ENCODE peak calls at places on chromosomes 6 and 20, in seven cellular contexts. O is naive B cell; X is NCI-H1436; S is stimulated activated CD8-positive, alpha-beta memory T cell treated with anti-CD3 and anti-CD28 coated beads, Interleukin-2, amount 100 ng/mL, for 1 hour; M is stimulated activated CD4-positive, alpha-beta T cell treated with anti-CD3 and anti-CD28 coated beads, Interleukin-15, amount 100 ng/mL, for 24 hours; I is nucleus accumbens; C is putamen. Y is an unnamed sample.
A peak's percentile ranks its signal among the peaks of the same experiment; 100 is the strongest.

GRCh38 chr20:54875307-54875706 is 399.9 kb downstream of the DOK5 start:
- DNase-seq in C (no peak), O (no peak), X (no peak), S (no peak), M (no peak), I (no peak), Y (no peak)

GRCh38 chr6:32825966-32826365 is 9.2 kb upstream of the HLA-DOB start:
- DNase-seq in M (no peak), I (no peak), X (no peak), S (no peak), O (no peak), C (peak; percentile 19), Y (no peak)

GRCh38 chr20:51426879-51427624 is 115.5 kb downstream of the NFATC2 start:
- DNase-seq in X (no peak), M (no peak), S (no peak), I (no peak), C (no peak), O (no peak), Y (no peak)

GRCh38 chr6:135722182-135722581 is 129.3 kb upstream of the PDE7B start:
- DNase-seq in C (no peak), X (no peak), I (no peak), S (no peak), O (no peak), M (no peak), Y (no peak)

GRCh38 chr20:35463455-35464300 is 8.3 kb downstream of the CEP250 start:
- DNase-seq in S (peak; percentile 14), M (peak; percentile 65), O (peak; percentile 61), C (peak; percentile 73), I (peak; percentile 33), X (peak; percentile 70), Y (no peak)

GRCh38 chr6:99184696-99185095 is 164.8 kb downstream of the FAXC start:
- DNase-seq in I (no peak), X (no peak), O (no peak), M (no peak), S (no peak), C (no peak), Y (no peak)

GRCh38 chr20:61684583-61685235 is 381.0 kb downstream of the TAF4 start:
- DNase-seq in X (no peak), I (no peak), M (no peak), S (no peak), O (no peak), C (no peak), Y (no peak)

GRCh38 chr6:41811095-41811494 is 23.6 kb downstream of the TOMM6 start:
- DNase-seq in S (no peak), C (no peak), M (no peak), X (no peak), I (no peak), O (no peak), Y (no peak)

GRCh38 chr20:59765599-59766177 is 161.3 kb downstream of the PHACTR3 start:
- DNase-seq in S (no peak), I (peak; percentile 4), X (no peak), M (peak; percentile 16), C (no peak), O (no peak), Y (no peak)

GRCh38 chr6:14598017-14598864 is 480.7 kb downstream of the CD83 start:
- DNase-seq in X (no peak), O (peak; percentile 3), M (no peak), C (no peak), S (no peak), I (no peak), Y (no peak)

GRCh38 chr20:22243063-22243462 is 341.3 kb downstream of the FOXA2 start:
- DNase-seq in M (no peak), C (no peak), X (no peak), I (no peak), S (no peak), O (no peak), Y (no peak)

GRCh38 chr6:97294451-97294850 is 11.4 kb upstream of the MMS22L start:
- DNase-seq in S (no peak), I (no peak), O (no peak), C (no peak), M (no peak), X (no peak), Y (no peak)

GRCh38 chr6:43054206-43054943 is 724 bp upstream of the CUL7 start:
- DNase-seq in S (no peak), O (no peak), M (no peak), X (no peak), I (no peak), C (no peak), Y (no peak)

GRCh38 chr20:24957326-24957996 is 8.4 kb downstream of the CST7 start:
- DNase-seq in S (no peak), M (no peak), C (no peak), I (no peak), X (no peak), O (no peak), Y (no peak)

GRCh38 chr6:17987576-17988421 is at the start of gene KIF13A:
- DNase-seq in X (peak; percentile 82), C (peak; percentile 79), S (no peak), I (peak; percentile 83), M (peak; percentile 66), O (peak; percentile 55), Y (no peak)

GRCh38 chr6:14040042-14040441 is 77.5 kb upstream of the CD83 start:
- DNase-seq in O (no peak), C (no peak), I (no peak), S (no peak), M (no peak), X (no peak), Y (no peak)

GRCh38 chr20:35290186-35290886 is 1.9 kb downstream of the FAM83C start:
- DNase-seq in O (no peak), C (no peak), X (no peak), M (no peak), S (no peak), I (no peak), Y (no peak)

GRCh38 chr6:87045521-87046075 is 49.3 kb downstream of the CGA start:
- DNase-seq in M (no peak), X (no peak), C (no peak), O (no peak), S (no peak), I (no peak), Y (no peak)

GRCh38 chr6:134634952-134635351 is 314.9 kb downstream of the ALDH8A1 start:
- DNase-seq in X (no peak), C (no peak), S (no peak), I (no peak), O (no peak), M (no peak), Y (no peak)

GRCh38 chr6:149032599-149033405 is 284.7 kb upstream of the TAB2 start:
- DNase-seq in X (no peak), I (no peak), C (peak; percentile 56), M (peak; percentile 78), S (no peak), O (no peak), Y (peak; percentile 54)

GRCh38 chr20:5065489-5066383 is 54.0 kb downstream of the PCNA start:
- DNase-seq in X (no peak), I (no peak), O (no peak), M (no peak), C (no peak), S (no peak), Y (peak; percentile 71)

GRCh38 chr6:35061102-35061615 is 80.0 kb downstream of the TCP11 start:
- DNase-seq in O (no peak), S (no peak), C (no peak), M (no peak), X (no peak), I (no peak), Y (no peak)

GRCh38 chr6:158642805-158643489 is 1.6 kb downstream of the DYNLT1 start:
- DNase-seq in M (no peak), X (no peak), I (no peak), S (no peak), O (no peak), C (no peak), Y (no peak)

GRCh38 chr6:127366281-127367022 is 23.0 kb upstream of the ECHDC1 start:
- DNase-seq in C (no peak), M (no peak), O (no peak), S (no peak), X (no peak), I (no peak), Y (no peak)

GRCh38 chr20:13243826-13244376 is 22.8 kb downstream of the ISM1 start:
- DNase-seq in M (no peak), I (no peak), S (no peak), C (no peak), X (no peak), O (no peak), Y (no peak)

GRCh38 chr6:135114355-135115145 is 59.9 kb upstream of the HBS1L start:
- DNase-seq in I (no peak), M (peak; percentile 73), X (no peak), S (no peak), C (no peak), O (no peak), Y (no peak)

GRCh38 chr20:43196243-43196642 is 6.5 kb upstream of the PTPRT start:
- DNase-seq in M (no peak), S (no peak), X (no peak), O (no peak), C (no peak), I (no peak), Y (no peak)

GRCh38 chr20:62337558-62338293 is 29.4 kb downstream of the LAMA5 start:
- DNase-seq in O (peak; percentile 83), M (no peak), C (no peak), X (no peak), I (no peak), S (no peak), Y (no peak)

GRCh38 chr6:11778648-11779307 is at the start of gene ADTRP:
- DNase-seq in X (no peak), O (no peak), M (no peak), I (no peak), C (no peak), S (no peak), Y (no peak)

GRCh38 chr20:57627339-57627738 is 7.1 kb upstream of the ZBP1 start:
- DNase-seq in O (no peak), C (no peak), I (no peak), X (no peak), S (no peak), M (no peak), Y (no peak)

GRCh38 chr6:47111685-47112084 is 69.6 kb upstream of the ADGRF1 start:
- DNase-seq in I (no peak), C (no peak), X (no peak), S (no peak), M (no peak), O (no peak), Y (no peak)

GRCh38 chr20:17796096-17796563 is 96.4 kb downstream of the BANF2 start:
- DNase-seq in I (no peak), M (no peak), X (no peak), S (no peak), O (no peak), C (no peak), Y (no peak)

GRCh38 chr20:35954907-35955251 is 577 bp upstream of the SCAND1 start:
- DNase-seq in X (no peak), S (peak; percentile 13), C (no peak), O (no peak), M (peak; percentile 45), I (no peak), Y (no peak)

GRCh38 chr6:143127941-143128340 is 67.3 kb downstream of the AIG1 start:
- DNase-seq in S (no peak), X (no peak), M (no peak), I (no peak), C (no peak), O (no peak), Y (no peak)

GRCh38 chr20:49340161-49340966 is 62.5 kb upstream of the ZNFX1 start:
- DNase-seq in I (no peak), S (no peak), C (no peak), O (no peak), X (no peak), M (no peak), Y (no peak)

GRCh38 chr6:139586273-139586672 is 211.8 kb upstream of the CITED2 start:
- DNase-seq in S (no peak), C (no peak), I (no peak), X (no peak), M (no peak), O (no peak), Y (no peak)

GRCh38 chr6:111666812-111667211 is 61.1 kb upstream of the TRAF3IP2 start:
- DNase-seq in S (no peak), I (no peak), O (no peak), C (no peak), M (no peak), X (no peak), Y (no peak)

GRCh38 chr6:24358219-24358821 is 461 bp upstream of the DCDC2 start:
- DNase-seq in M (peak; percentile 4), O (no peak), I (no peak), X (no peak), C (no peak), S (no peak), Y (no peak)